ENCODE peak calls at places on chromosomes 2 and 18, in ten cellular contexts. One of them, this sample, is unnamed.

GRCh38 chr2:85871494-85872164 is 17.2 kb downstream of the ST3GAL5 start:
- DNase-seq in AG10803: no peak
- DNase-seq in A549: no peak
- DNase-seq in CD8-positive, alpha-beta T cell: no peak
- DNase-seq in astrocyte: no peak
- DNase-seq in transverse colon: no peak
- DNase-seq in psoas muscle: no peak
- DNase-seq in Calu3: no peak
- DNase-seq in neural progenitor cell: no peak
- DNase-seq in fibroblast of pulmonary artery: no peak
- DNase-seq in this sample: no peak

GRCh38 chr2:32357545-32358482 is 991 bp downstream of the BIRC6 start:
- DNase-seq in AG10803: peak; percentile 25
- DNase-seq in A549: peak; percentile 56
- DNase-seq in CD8-positive, alpha-beta T cell: peak; percentile 36
- DNase-seq in astrocyte: peak; percentile 34
- DNase-seq in transverse colon: peak; percentile 45
- DNase-seq in psoas muscle: peak; percentile 74
- DNase-seq in Calu3: peak; percentile 30
- DNase-seq in neural progenitor cell: peak; percentile 71
- DNase-seq in fibroblast of pulmonary artery: peak; percentile 43
- DNase-seq in this sample: peak; percentile 52

GRCh38 chr2:72681016-72681995 is 144.5 kb downstream of the EXOC6B start:
- DNase-seq in AG10803: no peak
- DNase-seq in A549: no peak
- DNase-seq in CD8-positive, alpha-beta T cell: no peak
- DNase-seq in astrocyte: no peak
- DNase-seq in transverse colon: no peak
- DNase-seq in psoas muscle: no peak
- DNase-seq in Calu3: no peak
- DNase-seq in neural progenitor cell: no peak
- DNase-seq in fibroblast of pulmonary artery: peak; percentile 53
- DNase-seq in this sample: no peak

GRCh38 chr18:70376137-70376913 is 87.5 kb downstream of the SOCS6 start:
- DNase-seq in AG10803: no peak
- DNase-seq in A549: no peak
- DNase-seq in CD8-positive, alpha-beta T cell: no peak
- DNase-seq in astrocyte: no peak
- DNase-seq in transverse colon: no peak
- DNase-seq in psoas muscle: no peak
- DNase-seq in Calu3: no peak
- DNase-seq in neural progenitor cell: no peak
- DNase-seq in fibroblast of pulmonary artery: no peak
- DNase-seq in this sample: no peak

GRCh38 chr2:137960223-137960622 is 4.0 kb upstream of the HNMT start:
- DNase-seq in AG10803: no peak
- DNase-seq in A549: no peak
- DNase-seq in CD8-positive, alpha-beta T cell: no peak
- DNase-seq in astrocyte: no peak
- DNase-seq in transverse colon: no peak
- DNase-seq in psoas muscle: no peak
- DNase-seq in Calu3: no peak
- DNase-seq in neural progenitor cell: no peak
- DNase-seq in fibroblast of pulmonary artery: peak; percentile 38
- DNase-seq in this sample: no peak

GRCh38 chr2:25219621-25220020 is 51.2 kb upstream of the POMC start:
- DNase-seq in AG10803: no peak
- DNase-seq in A549: no peak
- DNase-seq in CD8-positive, alpha-beta T cell: no peak
- DNase-seq in astrocyte: no peak
- DNase-seq in transverse colon: no peak
- DNase-seq in psoas muscle: no peak
- DNase-seq in Calu3: peak; percentile 24
- DNase-seq in neural progenitor cell: no peak
- DNase-seq in fibroblast of pulmonary artery: no peak
- DNase-seq in this sample: no peak

GRCh38 chr18:47075098-47075883 is 39.9 kb upstream of the ELOA2 start:
- DNase-seq in AG10803: peak; percentile 9
- DNase-seq in A549: peak; percentile 10
- DNase-seq in CD8-positive, alpha-beta T cell: no peak
- DNase-seq in astrocyte: peak; percentile 5
- DNase-seq in transverse colon: peak; percentile 9
- DNase-seq in psoas muscle: no peak
- DNase-seq in Calu3: peak; percentile 31
- DNase-seq in neural progenitor cell: no peak
- DNase-seq in fibroblast of pulmonary artery: no peak
- DNase-seq in this sample: no peak

GRCh38 chr2:216536725-216537124 is 38.1 kb downstream of the RPL37A start:
- DNase-seq in AG10803: peak; percentile 62
- DNase-seq in A549: no peak
- DNase-seq in CD8-positive, alpha-beta T cell: no peak
- DNase-seq in astrocyte: no peak
- DNase-seq in transverse colon: no peak
- DNase-seq in psoas muscle: no peak
- DNase-seq in Calu3: no peak
- DNase-seq in neural progenitor cell: no peak
- DNase-seq in fibroblast of pulmonary artery: peak; percentile 52
- DNase-seq in this sample: no peak

GRCh38 chr2:21044694-21045371 is 960 bp upstream of the APOB start:
- DNase-seq in AG10803: no peak
- DNase-seq in A549: no peak
- DNase-seq in CD8-positive, alpha-beta T cell: no peak
- DNase-seq in astrocyte: no peak
- DNase-seq in transverse colon: no peak
- DNase-seq in psoas muscle: no peak
- DNase-seq in Calu3: no peak
- DNase-seq in neural progenitor cell: no peak
- DNase-seq in fibroblast of pulmonary artery: no peak
- DNase-seq in this sample: no peak

GRCh38 chr2:110101280-110101844 is 14.3 kb downstream of the MALL start:
- DNase-seq in AG10803: peak; percentile 100
- DNase-seq in A549: peak; percentile 99
- DNase-seq in CD8-positive, alpha-beta T cell: no peak
- DNase-seq in astrocyte: peak; percentile 100
- DNase-seq in transverse colon: peak; percentile 94
- DNase-seq in psoas muscle: peak; percentile 96
- DNase-seq in Calu3: peak; percentile 95
- DNase-seq in neural progenitor cell: no peak
- DNase-seq in fibroblast of pulmonary artery: peak; percentile 100
- DNase-seq in this sample: no peak

GRCh38 chr2:40105593-40105992 is 326.5 kb upstream of the THUMPD2 start:
- DNase-seq in AG10803: peak; percentile 92
- DNase-seq in A549: no peak
- DNase-seq in CD8-positive, alpha-beta T cell: no peak
- DNase-seq in astrocyte: peak; percentile 88
- DNase-seq in transverse colon: no peak
- DNase-seq in psoas muscle: no peak
- DNase-seq in Calu3: no peak
- DNase-seq in neural progenitor cell: no peak
- DNase-seq in fibroblast of pulmonary artery: no peak
- DNase-seq in this sample: no peak

GRCh38 chr2:23562143-23562542 is 177.2 kb downstream of the KLHL29 start:
- DNase-seq in AG10803: no peak
- DNase-seq in A549: no peak
- DNase-seq in CD8-positive, alpha-beta T cell: no peak
- DNase-seq in astrocyte: no peak
- DNase-seq in transverse colon: no peak
- DNase-seq in psoas muscle: no peak
- DNase-seq in Calu3: no peak
- DNase-seq in neural progenitor cell: no peak
- DNase-seq in fibroblast of pulmonary artery: no peak
- DNase-seq in this sample: no peak

GRCh38 chr2:23563151-23563550 is 178.2 kb downstream of the KLHL29 start:
- DNase-seq in AG10803: no peak
- DNase-seq in A549: no peak
- DNase-seq in CD8-positive, alpha-beta T cell: no peak
- DNase-seq in astrocyte: no peak
- DNase-seq in transverse colon: no peak
- DNase-seq in psoas muscle: no peak
- DNase-seq in Calu3: no peak
- DNase-seq in neural progenitor cell: no peak
- DNase-seq in fibroblast of pulmonary artery: no peak
- DNase-seq in this sample: no peak

GRCh38 chr2:23561544-23561943 is 176.6 kb downstream of the KLHL29 start:
- DNase-seq in AG10803: no peak
- DNase-seq in A549: no peak
- DNase-seq in CD8-positive, alpha-beta T cell: no peak
- DNase-seq in astrocyte: no peak
- DNase-seq in transverse colon: no peak
- DNase-seq in psoas muscle: no peak
- DNase-seq in Calu3: no peak
- DNase-seq in neural progenitor cell: no peak
- DNase-seq in fibroblast of pulmonary artery: no peak
- DNase-seq in this sample: no peak

GRCh38 chr2:23559561-23560239 is 174.7 kb downstream of the KLHL29 start:
- DNase-seq in AG10803: no peak
- DNase-seq in A549: no peak
- DNase-seq in CD8-positive, alpha-beta T cell: no peak
- DNase-seq in astrocyte: no peak
- DNase-seq in transverse colon: no peak
- DNase-seq in psoas muscle: no peak
- DNase-seq in Calu3: no peak
- DNase-seq in neural progenitor cell: no peak
- DNase-seq in fibroblast of pulmonary artery: no peak
- DNase-seq in this sample: no peak

GRCh38 chr2:23561088-23561487 is 176.1 kb downstream of the KLHL29 start:
- DNase-seq in AG10803: peak; percentile 44
- DNase-seq in A549: no peak
- DNase-seq in CD8-positive, alpha-beta T cell: no peak
- DNase-seq in astrocyte: peak; percentile 36
- DNase-seq in transverse colon: no peak
- DNase-seq in psoas muscle: peak; percentile 81
- DNase-seq in Calu3: no peak
- DNase-seq in neural progenitor cell: no peak
- DNase-seq in fibroblast of pulmonary artery: no peak
- DNase-seq in this sample: no peak
- TF ChIP-seq CTCF in AG10803: no peak
- TF ChIP-seq CTCF in A549: no peak
- TF ChIP-seq CTCF in CD8-positive, alpha-beta T cell: no peak
- TF ChIP-seq CTCF in astrocyte: no peak
- TF ChIP-seq CTCF in transverse colon: no peak
- TF ChIP-seq CTCF in psoas muscle: no peak
- TF ChIP-seq CTCF in Calu3: no peak
- TF ChIP-seq CTCF in neural progenitor cell: no peak
- TF ChIP-seq CTCF in fibroblast of pulmonary artery: no peak
- TF ChIP-seq CTCF in this sample: no peak

DNA sequence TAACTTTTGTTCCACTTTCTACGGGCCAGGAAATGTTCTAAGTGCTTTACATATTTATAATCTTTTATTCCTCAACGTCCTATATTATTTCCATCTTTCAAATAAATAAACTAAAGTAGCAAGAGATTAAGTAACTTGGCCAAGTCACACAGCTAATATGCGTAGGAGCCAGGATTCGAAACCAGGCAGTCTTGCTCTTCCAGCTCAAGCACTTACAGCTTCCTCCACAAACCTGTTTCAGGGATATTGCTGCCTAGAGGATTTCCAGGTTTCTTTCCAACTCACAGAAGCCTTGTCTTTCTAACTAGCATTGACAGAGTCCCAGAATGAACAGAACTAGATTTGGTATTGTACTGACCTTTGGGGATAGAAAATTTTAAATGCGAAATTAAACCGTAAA is 102.5 kb downstream of the FIGN start:
- DNase-seq in AG10803: no peak
- DNase-seq in A549: no peak
- DNase-seq in CD8-positive, alpha-beta T cell: no peak
- DNase-seq in astrocyte: no peak
- DNase-seq in transverse colon: no peak
- DNase-seq in psoas muscle: no peak
- DNase-seq in Calu3: no peak
- DNase-seq in neural progenitor cell: no peak
- DNase-seq in fibroblast of pulmonary artery: no peak
- DNase-seq in this sample: no peak
- TF ChIP-seq CTCF in AG10803: no peak
- TF ChIP-seq CTCF in A549: no peak
- TF ChIP-seq CTCF in CD8-positive, alpha-beta T cell: no peak
- TF ChIP-seq CTCF in astrocyte: no peak
- TF ChIP-seq CTCF in transverse colon: no peak
- TF ChIP-seq CTCF in psoas muscle: no peak
- TF ChIP-seq CTCF in Calu3: no peak
- TF ChIP-seq CTCF in neural progenitor cell: no peak
- TF ChIP-seq CTCF in fibroblast of pulmonary artery: no peak
- TF ChIP-seq CTCF in this sample: no peak

GRCh38 chr2:224379210-224379609 is 22.7 kb downstream of the FAM124B start:
- DNase-seq in AG10803: no peak
- DNase-seq in A549: no peak
- DNase-seq in CD8-positive, alpha-beta T cell: no peak
- DNase-seq in astrocyte: no peak
- DNase-seq in transverse colon: no peak
- DNase-seq in psoas muscle: no peak
- DNase-seq in Calu3: no peak
- DNase-seq in neural progenitor cell: no peak
- DNase-seq in fibroblast of pulmonary artery: no peak
- DNase-seq in this sample: no peak

GRCh38 chr2:224382973-224383555 is 18.8 kb downstream of the FAM124B start:
- DNase-seq in AG10803: no peak
- DNase-seq in A549: no peak
- DNase-seq in CD8-positive, alpha-beta T cell: no peak
- DNase-seq in astrocyte: no peak
- DNase-seq in transverse colon: no peak
- DNase-seq in psoas muscle: no peak
- DNase-seq in Calu3: no peak
- DNase-seq in neural progenitor cell: no peak
- DNase-seq in fibroblast of pulmonary artery: no peak
- DNase-seq in this sample: no peak

GRCh38 chr2:224381913-224382647 is 19.8 kb downstream of the FAM124B start:
- DNase-seq in AG10803: peak; percentile 24
- DNase-seq in A549: no peak
- DNase-seq in CD8-positive, alpha-beta T cell: no peak
- DNase-seq in astrocyte: no peak
- DNase-seq in transverse colon: no peak
- DNase-seq in psoas muscle: no peak
- DNase-seq in Calu3: no peak
- DNase-seq in neural progenitor cell: no peak
- DNase-seq in fibroblast of pulmonary artery: peak; percentile 62
- DNase-seq in this sample: no peak

GRCh38 chr2:224379986-224380385 is 21.9 kb downstream of the FAM124B start:
- DNase-seq in AG10803: no peak
- DNase-seq in A549: no peak
- DNase-seq in CD8-positive, alpha-beta T cell: no peak
- DNase-seq in astrocyte: no peak
- DNase-seq in transverse colon: no peak
- DNase-seq in psoas muscle: no peak
- DNase-seq in Calu3: no peak
- DNase-seq in neural progenitor cell: no peak
- DNase-seq in fibroblast of pulmonary artery: no peak
- DNase-seq in this sample: no peak

GRCh38 chr2:224378087-224379085 is 23.5 kb downstream of the FAM124B start:
- DNase-seq in AG10803: no peak
- DNase-seq in A549: no peak
- DNase-seq in CD8-positive, alpha-beta T cell: no peak
- DNase-seq in astrocyte: no peak
- DNase-seq in transverse colon: no peak
- DNase-seq in psoas muscle: no peak
- DNase-seq in Calu3: no peak
- DNase-seq in neural progenitor cell: no peak
- DNase-seq in fibroblast of pulmonary artery: no peak
- DNase-seq in this sample: no peak
- TF ChIP-seq CTCF in AG10803: peak; percentile 26
- TF ChIP-seq CTCF in A549: no peak
- TF ChIP-seq CTCF in CD8-positive, alpha-beta T cell: no peak
- TF ChIP-seq CTCF in astrocyte: peak; percentile 4
- TF ChIP-seq CTCF in transverse colon: no peak
- TF ChIP-seq CTCF in psoas muscle: no peak
- TF ChIP-seq CTCF in Calu3: peak; percentile 21
- TF ChIP-seq CTCF in neural progenitor cell: peak; percentile 17
- TF ChIP-seq CTCF in fibroblast of pulmonary artery: peak; percentile 22
- TF ChIP-seq CTCF in this sample: no peak

GRCh38 chr2:9095690-9096089 is 92.2 kb upstream of the MBOAT2 start:
- DNase-seq in AG10803: peak; percentile 49
- DNase-seq in A549: no peak
- DNase-seq in CD8-positive, alpha-beta T cell: no peak
- DNase-seq in astrocyte: peak; percentile 31
- DNase-seq in transverse colon: peak; percentile 60
- DNase-seq in psoas muscle: no peak
- DNase-seq in Calu3: no peak
- DNase-seq in neural progenitor cell: peak; percentile 63
- DNase-seq in fibroblast of pulmonary artery: peak; percentile 38
- DNase-seq in this sample: peak; percentile 12
- TF ChIP-seq CTCF in AG10803: peak; percentile 22
- TF ChIP-seq CTCF in A549: no peak
- TF ChIP-seq CTCF in CD8-positive, alpha-beta T cell: no peak
- TF ChIP-seq CTCF in astrocyte: no peak
- TF ChIP-seq CTCF in transverse colon: peak; percentile 28
- TF ChIP-seq CTCF in psoas muscle: no peak
- TF ChIP-seq CTCF in Calu3: no peak
- TF ChIP-seq CTCF in neural progenitor cell: peak; percentile 29
- TF ChIP-seq CTCF in fibroblast of pulmonary artery: no peak
- TF ChIP-seq CTCF in this sample: peak; percentile 23